ENCODE peak calls at places on chromosomes 13 and 19, in nine cellular contexts. One of them, this sample, is unnamed.

GRCh38 chr19:1017115-1017905 is 3.6 kb downstream of the TMEM259 start:
- DNase-seq in cardiac muscle cell: no peak
- DNase-seq in tibial nerve: no peak
- DNase-seq in ovary: no peak
- DNase-seq in IMR-90: no peak
- DNase-seq in mesothelial cell of epicardium: no peak
- DNase-seq in GM12864: no peak
- DNase-seq in esophagus squamous epithelium: no peak
- DNase-seq in PC-9: no peak
- DNase-seq in this sample: no peak

GRCh38 chr19:44643605-44644390 is at the start of gene PVR:
- DNase-seq in cardiac muscle cell: peak; percentile 74
- DNase-seq in tibial nerve: no peak
- DNase-seq in ovary: peak; percentile 81
- DNase-seq in IMR-90: peak; percentile 77
- DNase-seq in mesothelial cell of epicardium: peak; percentile 67
- DNase-seq in GM12864: no peak
- DNase-seq in esophagus squamous epithelium: no peak
- DNase-seq in PC-9: peak; percentile 70
- DNase-seq in this sample: peak; percentile 68

GRCh38 chr13:19795956-19796355 is 13.2 kb upstream of the PSPC1 start:
- DNase-seq in cardiac muscle cell: no peak
- DNase-seq in tibial nerve: no peak
- DNase-seq in ovary: no peak
- DNase-seq in IMR-90: no peak
- DNase-seq in mesothelial cell of epicardium: no peak
- DNase-seq in GM12864: no peak
- DNase-seq in esophagus squamous epithelium: no peak
- DNase-seq in PC-9: no peak
- DNase-seq in this sample: no peak

GRCh38 chr19:13190781-13191540 is 40.8 kb downstream of the IER2 start:
- DNase-seq in cardiac muscle cell: no peak
- DNase-seq in tibial nerve: no peak
- DNase-seq in ovary: no peak
- DNase-seq in IMR-90: no peak
- DNase-seq in mesothelial cell of epicardium: no peak
- DNase-seq in GM12864: no peak
- DNase-seq in esophagus squamous epithelium: no peak
- DNase-seq in PC-9: no peak
- DNase-seq in this sample: no peak

GRCh38 chr19:10686661-10687517 is 14.3 kb upstream of the QTRT1 start:
- DNase-seq in cardiac muscle cell: no peak
- DNase-seq in tibial nerve: no peak
- DNase-seq in ovary: no peak
- DNase-seq in IMR-90: peak; percentile 28
- DNase-seq in mesothelial cell of epicardium: no peak
- DNase-seq in GM12864: no peak
- DNase-seq in esophagus squamous epithelium: no peak
- DNase-seq in PC-9: peak; percentile 19
- DNase-seq in this sample: no peak

GRCh38 chr19:47230122-47230920 is 678 bp downstream of the BBC3 start:
- DNase-seq in cardiac muscle cell: peak; percentile 51
- DNase-seq in tibial nerve: peak; percentile 61
- DNase-seq in ovary: peak; percentile 82
- DNase-seq in IMR-90: peak; percentile 18
- DNase-seq in mesothelial cell of epicardium: peak; percentile 82
- DNase-seq in GM12864: no peak
- DNase-seq in esophagus squamous epithelium: no peak
- DNase-seq in PC-9: no peak
- DNase-seq in this sample: peak; percentile 59

GRCh38 chr13:95221991-95222732 is 79.1 kb downstream of the ABCC4 start:
- DNase-seq in cardiac muscle cell: no peak
- DNase-seq in tibial nerve: no peak
- DNase-seq in ovary: no peak
- DNase-seq in IMR-90: no peak
- DNase-seq in mesothelial cell of epicardium: no peak
- DNase-seq in GM12864: no peak
- DNase-seq in esophagus squamous epithelium: no peak
- DNase-seq in PC-9: no peak
- DNase-seq in this sample: no peak

GRCh38 chr13:53408847-53409568 is 380.4 kb downstream of the OLFM4 start:
- DNase-seq in cardiac muscle cell: no peak
- DNase-seq in tibial nerve: no peak
- DNase-seq in ovary: no peak
- DNase-seq in IMR-90: no peak
- DNase-seq in mesothelial cell of epicardium: no peak
- DNase-seq in GM12864: no peak
- DNase-seq in esophagus squamous epithelium: no peak
- DNase-seq in PC-9: no peak
- DNase-seq in this sample: no peak

GRCh38 chr13:76976488-76976887 is 15.4 kb upstream of the CLN5 start:
- DNase-seq in cardiac muscle cell: no peak
- DNase-seq in tibial nerve: no peak
- DNase-seq in ovary: no peak
- DNase-seq in IMR-90: no peak
- DNase-seq in mesothelial cell of epicardium: no peak
- DNase-seq in GM12864: no peak
- DNase-seq in esophagus squamous epithelium: no peak
- DNase-seq in PC-9: peak; percentile 78
- DNase-seq in this sample: no peak

GRCh38 chr19:18736415-18737336 is 53.2 kb downstream of the CRTC1 start:
- DNase-seq in cardiac muscle cell: no peak
- DNase-seq in tibial nerve: no peak
- DNase-seq in ovary: no peak
- DNase-seq in IMR-90: no peak
- DNase-seq in mesothelial cell of epicardium: no peak
- DNase-seq in GM12864: no peak
- DNase-seq in esophagus squamous epithelium: no peak
- DNase-seq in PC-9: no peak
- DNase-seq in this sample: no peak

GRCh38 chr19:23790641-23791488 is 32.2 kb upstream of the ZNF681 start:
- DNase-seq in cardiac muscle cell: no peak
- DNase-seq in tibial nerve: no peak
- DNase-seq in ovary: no peak
- DNase-seq in IMR-90: no peak
- DNase-seq in mesothelial cell of epicardium: no peak
- DNase-seq in GM12864: no peak
- DNase-seq in esophagus squamous epithelium: no peak
- DNase-seq in PC-9: no peak
- DNase-seq in this sample: no peak

GRCh38 chr13:50664961-50665360 is 178.5 kb downstream of the DLEU7 start:
- DNase-seq in cardiac muscle cell: no peak
- DNase-seq in tibial nerve: no peak
- DNase-seq in ovary: no peak
- DNase-seq in IMR-90: no peak
- DNase-seq in mesothelial cell of epicardium: no peak
- DNase-seq in GM12864: no peak
- DNase-seq in esophagus squamous epithelium: no peak
- DNase-seq in PC-9: no peak
- DNase-seq in this sample: no peak

GRCh38 chr13:64753606-64754005 is 2476.5 kb downstream of the PCDH9 start:
- DNase-seq in cardiac muscle cell: peak; percentile 10
- DNase-seq in tibial nerve: no peak
- DNase-seq in ovary: no peak
- DNase-seq in IMR-90: peak; percentile 51
- DNase-seq in mesothelial cell of epicardium: no peak
- DNase-seq in GM12864: no peak
- DNase-seq in esophagus squamous epithelium: no peak
- DNase-seq in PC-9: no peak
- DNase-seq in this sample: peak; percentile 51

GRCh38 chr13:78193853-78194252 is 275.2 kb upstream of the EDNRB start:
- DNase-seq in cardiac muscle cell: no peak
- DNase-seq in tibial nerve: no peak
- DNase-seq in ovary: no peak
- DNase-seq in IMR-90: no peak
- DNase-seq in mesothelial cell of epicardium: no peak
- DNase-seq in GM12864: no peak
- DNase-seq in esophagus squamous epithelium: no peak
- DNase-seq in PC-9: no peak
- DNase-seq in this sample: peak; percentile 16

GRCh38 chr13:25766576-25766975 is 285.2 kb downstream of the SHISA2 start:
- DNase-seq in cardiac muscle cell: no peak
- DNase-seq in tibial nerve: no peak
- DNase-seq in ovary: no peak
- DNase-seq in IMR-90: no peak
- DNase-seq in mesothelial cell of epicardium: no peak
- DNase-seq in GM12864: no peak
- DNase-seq in esophagus squamous epithelium: no peak
- DNase-seq in PC-9: no peak
- DNase-seq in this sample: no peak

GRCh38 chr19:46776927-46777911 is 11.2 kb downstream of the SLC1A5 start:
- DNase-seq in cardiac muscle cell: no peak
- DNase-seq in tibial nerve: no peak
- DNase-seq in ovary: no peak
- DNase-seq in IMR-90: no peak
- DNase-seq in mesothelial cell of epicardium: no peak
- DNase-seq in GM12864: no peak
- DNase-seq in esophagus squamous epithelium: no peak
- DNase-seq in PC-9: no peak
- DNase-seq in this sample: no peak

GRCh38 chr13:98143601-98144500 is 957 bp downstream of the FARP1 start:
- DNase-seq in cardiac muscle cell: peak; percentile 61
- DNase-seq in tibial nerve: no peak
- DNase-seq in ovary: peak; percentile 53
- DNase-seq in IMR-90: peak; percentile 44
- DNase-seq in mesothelial cell of epicardium: peak; percentile 48
- DNase-seq in GM12864: no peak
- DNase-seq in esophagus squamous epithelium: no peak
- DNase-seq in PC-9: peak; percentile 31
- DNase-seq in this sample: peak; percentile 66
- TF ChIP-seq CTCF in cardiac muscle cell: no peak
- TF ChIP-seq CTCF in tibial nerve: no peak
- TF ChIP-seq CTCF in ovary: no peak
- TF ChIP-seq CTCF in IMR-90: no peak
- TF ChIP-seq CTCF in mesothelial cell of epicardium: no peak
- TF ChIP-seq CTCF in GM12864: no peak
- TF ChIP-seq CTCF in esophagus squamous epithelium: no peak
- TF ChIP-seq CTCF in PC-9: no peak
- TF ChIP-seq CTCF in this sample: no peak

GRCh38 chr19:34732548-34733255 is 1.3 kb upstream of the ZNF181 start:
- DNase-seq in cardiac muscle cell: no peak
- DNase-seq in tibial nerve: no peak
- DNase-seq in ovary: peak; percentile 39
- DNase-seq in IMR-90: no peak
- DNase-seq in mesothelial cell of epicardium: no peak
- DNase-seq in GM12864: no peak
- DNase-seq in esophagus squamous epithelium: no peak
- DNase-seq in PC-9: no peak
- DNase-seq in this sample: no peak

GRCh38 chr19:34731964-34732363 is 2.1 kb upstream of the ZNF181 start:
- DNase-seq in cardiac muscle cell: no peak
- DNase-seq in tibial nerve: no peak
- DNase-seq in ovary: no peak
- DNase-seq in IMR-90: no peak
- DNase-seq in mesothelial cell of epicardium: no peak
- DNase-seq in GM12864: no peak
- DNase-seq in esophagus squamous epithelium: no peak
- DNase-seq in PC-9: no peak
- DNase-seq in this sample: no peak

GRCh38 chr19:34734601-34735103 is 609 bp downstream of the ZNF181 start:
- DNase-seq in cardiac muscle cell: no peak
- DNase-seq in tibial nerve: no peak
- DNase-seq in ovary: no peak
- DNase-seq in IMR-90: no peak
- DNase-seq in mesothelial cell of epicardium: no peak
- DNase-seq in GM12864: no peak
- DNase-seq in esophagus squamous epithelium: no peak
- DNase-seq in PC-9: peak; percentile 41
- DNase-seq in this sample: no peak

GRCh38 chr19:34733266-34733825 is 697 bp upstream of the ZNF181 start:
- DNase-seq in cardiac muscle cell: no peak
- DNase-seq in tibial nerve: peak; percentile 61
- DNase-seq in ovary: no peak
- DNase-seq in IMR-90: no peak
- DNase-seq in mesothelial cell of epicardium: peak; percentile 42
- DNase-seq in GM12864: no peak
- DNase-seq in esophagus squamous epithelium: no peak
- DNase-seq in PC-9: no peak
- DNase-seq in this sample: no peak

DNA sequence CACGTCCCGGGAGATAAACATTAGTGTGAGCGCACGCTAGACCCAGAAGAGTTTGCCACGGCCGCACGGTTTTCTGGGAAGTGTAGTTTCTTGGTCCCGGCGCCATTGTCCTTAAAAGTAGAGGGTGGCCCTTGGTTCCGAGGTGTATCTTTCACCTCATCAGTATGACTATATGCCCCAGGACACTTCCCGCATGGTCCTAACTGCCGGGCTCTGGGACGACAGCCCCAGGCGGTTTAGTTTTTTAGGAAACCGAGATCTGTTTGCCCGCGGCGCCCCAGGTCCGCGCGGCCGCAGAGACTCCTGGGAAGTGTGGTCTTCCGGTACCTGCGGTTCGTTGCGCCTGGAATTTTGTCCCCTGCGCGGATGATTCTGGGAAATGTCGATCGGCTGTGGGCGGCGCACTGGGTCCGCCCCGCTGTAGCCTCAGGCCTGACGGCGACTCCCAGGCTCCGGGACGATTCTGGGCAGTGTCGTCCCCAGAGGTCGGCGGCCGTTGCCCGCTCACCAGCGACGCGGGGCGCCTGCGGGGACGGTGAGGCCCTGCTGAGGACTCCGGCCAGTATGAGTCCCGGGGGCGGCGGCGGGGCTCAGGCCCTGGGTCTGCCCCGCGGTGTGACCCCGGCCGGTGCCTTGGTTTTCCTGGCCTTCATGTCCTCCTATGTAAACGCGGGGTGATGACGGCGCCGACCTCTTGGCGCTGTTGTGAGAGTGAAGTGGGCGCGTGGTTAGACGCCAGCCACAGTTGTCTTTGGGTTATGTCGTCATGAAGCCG is at the start of gene ZNF181:
- DNase-seq in cardiac muscle cell: peak; percentile 94
- DNase-seq in tibial nerve: peak; percentile 87
- DNase-seq in ovary: peak; percentile 89
- DNase-seq in IMR-90: peak; percentile 86
- DNase-seq in mesothelial cell of epicardium: peak; percentile 74
- DNase-seq in GM12864: peak; percentile 71
- DNase-seq in esophagus squamous epithelium: peak; percentile 46
- DNase-seq in PC-9: peak; percentile 80
- DNase-seq in this sample: peak; percentile 89
- TF ChIP-seq CTCF in cardiac muscle cell: no peak
- TF ChIP-seq CTCF in tibial nerve: no peak
- TF ChIP-seq CTCF in ovary: no peak
- TF ChIP-seq CTCF in IMR-90: no peak
- TF ChIP-seq CTCF in mesothelial cell of epicardium: no peak
- TF ChIP-seq CTCF in GM12864: no peak
- TF ChIP-seq CTCF in esophagus squamous epithelium: no peak
- TF ChIP-seq CTCF in PC-9: no peak
- TF ChIP-seq CTCF in this sample: no peak

GRCh38 chr19:16801599-16801998 is 27.6 kb upstream of the SIN3B start:
- DNase-seq in cardiac muscle cell: peak; percentile 47
- DNase-seq in tibial nerve: no peak
- DNase-seq in ovary: no peak
- DNase-seq in IMR-90: peak; percentile 71
- DNase-seq in mesothelial cell of epicardium: no peak
- DNase-seq in GM12864: no peak
- DNase-seq in esophagus squamous epithelium: no peak
- DNase-seq in PC-9: peak; percentile 46
- DNase-seq in this sample: peak; percentile 53
- TF ChIP-seq CTCF in cardiac muscle cell: no peak
- TF ChIP-seq CTCF in tibial nerve: no peak
- TF ChIP-seq CTCF in ovary: no peak
- TF ChIP-seq CTCF in IMR-90: no peak
- TF ChIP-seq CTCF in mesothelial cell of epicardium: no peak
- TF ChIP-seq CTCF in GM12864: no peak
- TF ChIP-seq CTCF in esophagus squamous epithelium: no peak
- TF ChIP-seq CTCF in PC-9: no peak
- TF ChIP-seq CTCF in this sample: no peak

GRCh38 chr13:109844396-109844795 is 58.0 kb upstream of the IRS2 start:
- DNase-seq in cardiac muscle cell: no peak
- DNase-seq in tibial nerve: no peak
- DNase-seq in ovary: no peak
- DNase-seq in IMR-90: peak; percentile 73
- DNase-seq in mesothelial cell of epicardium: no peak
- DNase-seq in GM12864: no peak
- DNase-seq in esophagus squamous epithelium: no peak
- DNase-seq in PC-9: no peak
- DNase-seq in this sample: peak; percentile 26
- TF ChIP-seq CTCF in cardiac muscle cell: no peak
- TF ChIP-seq CTCF in tibial nerve: no peak
- TF ChIP-seq CTCF in ovary: no peak
- TF ChIP-seq CTCF in IMR-90: no peak
- TF ChIP-seq CTCF in mesothelial cell of epicardium: no peak
- TF ChIP-seq CTCF in GM12864: no peak
- TF ChIP-seq CTCF in esophagus squamous epithelium: no peak
- TF ChIP-seq CTCF in PC-9: no peak
- TF ChIP-seq CTCF in this sample: no peak

This sample was measured in AG10803.